ENCODE peak calls at places on chromosomes 12 and 14, in six cellular contexts. One of them, this sample, is unnamed. For H3K4me1, the result is how much of the 10 kb centered on the place peaks cover.

GRCh38 chr14:48936881-48937280 is 649.3 kb downstream of the RPS29 start:
- DNase-seq in neural progenitor cell: no peak
- DNase-seq in MM.1S: no peak
- DNase-seq in HCT116: no peak
- DNase-seq in PC-3: no peak
- DNase-seq in GM23338: no peak
- DNase-seq in this sample: no peak

GRCh38 chr14:96938946-96939345 is 141.8 kb downstream of the VRK1 start:
- DNase-seq in neural progenitor cell: peak
- DNase-seq in HCT116: no peak
- DNase-seq in MM.1S: no peak
- DNase-seq in PC-3: no peak
- DNase-seq in GM23338: peak
- DNase-seq in this sample: no peak

GRCh38 chr12:128867466-128867865 is 14.2 kb downstream of the GLT1D1 start:
- DNase-seq in HCT116: no peak
- DNase-seq in MM.1S: no peak
- DNase-seq in GM23338: no peak
- DNase-seq in neural progenitor cell: no peak
- DNase-seq in PC-3: no peak
- DNase-seq in this sample: no peak

GRCh38 chr14:26841920-26842741 is 244.3 kb upstream of the NOVA1 start:
- DNase-seq in neural progenitor cell: no peak
- DNase-seq in HCT116: no peak
- DNase-seq in PC-3: peak
- DNase-seq in MM.1S: no peak
- DNase-seq in GM23338: no peak
- DNase-seq in this sample: peak

GRCh38 chr14:53478174-53478573 is 325.1 kb upstream of the DDHD1 start:
- DNase-seq in MM.1S: no peak
- DNase-seq in PC-3: no peak
- DNase-seq in GM23338: no peak
- DNase-seq in neural progenitor cell: no peak
- DNase-seq in HCT116: no peak
- DNase-seq in this sample: no peak

GRCh38 chr12:104183443-104183842 is 32.1 kb upstream of the TXNRD1 start:
- DNase-seq in PC-3: no peak
- DNase-seq in GM23338: no peak
- DNase-seq in neural progenitor cell: no peak
- DNase-seq in HCT116: no peak
- DNase-seq in MM.1S: no peak
- DNase-seq in this sample: no peak

GRCh38 chr12:59973515-59973914 is 377.7 kb downstream of the SLC16A7 start:
- DNase-seq in PC-3: peak
- DNase-seq in HCT116: peak
- DNase-seq in GM23338: no peak
- DNase-seq in neural progenitor cell: no peak
- DNase-seq in MM.1S: no peak
- DNase-seq in this sample: no peak

GRCh38 chr12:116074686-116075085 is 202.8 kb downstream of the MED13L start:
- DNase-seq in neural progenitor cell: no peak
- DNase-seq in MM.1S: no peak
- DNase-seq in GM23338: no peak
- DNase-seq in HCT116: no peak
- DNase-seq in PC-3: no peak
- DNase-seq in this sample: no peak

GRCh38 chr14:85421166-85421877 is 108.6 kb upstream of the FLRT2 start:
- DNase-seq in GM23338: no peak
- DNase-seq in HCT116: no peak
- DNase-seq in PC-3: peak
- DNase-seq in neural progenitor cell: no peak
- DNase-seq in MM.1S: no peak
- DNase-seq in this sample: peak

GRCh38 chr12:115709410-115710065 is 568.0 kb downstream of the MED13L start:
- DNase-seq in HCT116: no peak
- DNase-seq in GM23338: no peak
- DNase-seq in MM.1S: no peak
- DNase-seq in PC-3: no peak
- DNase-seq in neural progenitor cell: no peak
- DNase-seq in this sample: no peak

GRCh38 chr12:87274594-87275245 is 754.5 kb downstream of the C12orf50 start:
- DNase-seq in neural progenitor cell: peak
- DNase-seq in MM.1S: peak
- DNase-seq in PC-3: peak
- DNase-seq in HCT116: peak
- DNase-seq in GM23338: peak
- DNase-seq in this sample: peak

GRCh38 chr12:71645268-71645667 is 18.4 kb downstream of the ZFC3H1 start:
- DNase-seq in neural progenitor cell: no peak
- DNase-seq in PC-3: no peak
- DNase-seq in MM.1S: no peak
- DNase-seq in GM23338: no peak
- DNase-seq in HCT116: no peak
- DNase-seq in this sample: no peak

GRCh38 chr12:118512669-118513068 is 136.3 kb downstream of the SUDS3 start:
- DNase-seq in PC-3: no peak
- DNase-seq in GM23338: no peak
- DNase-seq in HCT116: no peak
- DNase-seq in MM.1S: no peak
- DNase-seq in neural progenitor cell: no peak
- DNase-seq in this sample: no peak

GRCh38 chr12:54082402-54082892 is 28.8 kb downstream of the HOXC4 start:
- DNase-seq in PC-3: no peak
- DNase-seq in neural progenitor cell: peak
- DNase-seq in MM.1S: peak
- DNase-seq in HCT116: no peak
- DNase-seq in GM23338: peak
- DNase-seq in this sample: peak

GRCh38 chr14:36281309-36281708 is 39.1 kb downstream of the MBIP start:
- DNase-seq in PC-3: no peak
- DNase-seq in neural progenitor cell: no peak
- DNase-seq in GM23338: peak
- DNase-seq in HCT116: no peak
- DNase-seq in MM.1S: no peak
- DNase-seq in this sample: no peak

DNA sequence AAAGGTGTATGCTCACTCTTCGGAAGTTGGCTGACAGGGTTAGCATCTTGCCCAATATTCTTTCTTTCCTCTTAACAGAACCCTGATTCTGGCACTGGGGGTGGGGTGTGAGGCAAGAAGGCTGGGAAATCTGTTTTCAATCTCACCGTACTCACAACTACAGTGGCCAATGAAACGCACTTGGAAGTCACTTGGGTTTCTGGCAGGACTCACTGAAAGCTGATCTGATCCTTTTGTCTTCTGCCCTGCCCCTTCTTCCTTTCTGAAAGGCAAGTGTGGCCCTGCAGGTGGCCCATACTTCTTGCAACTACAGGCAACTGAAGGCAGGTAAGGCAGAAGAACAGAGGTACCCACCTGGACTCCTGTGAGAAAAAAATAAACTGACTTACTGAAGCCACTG is 106.9 kb downstream of the STXBP6 start:
- DNase-seq in HCT116: no peak
- DNase-seq in GM23338: peak
- DNase-seq in neural progenitor cell: peak
- DNase-seq in MM.1S: peak
- DNase-seq in PC-3: no peak
- DNase-seq in this sample: no peak
- TF ChIP-seq EZH2phosphoT487 in HCT116: no peak
- TF ChIP-seq EZH2phosphoT487 in GM23338: no peak
- TF ChIP-seq EZH2phosphoT487 in neural progenitor cell: no peak
- TF ChIP-seq EZH2phosphoT487 in MM.1S: no peak
- TF ChIP-seq EZH2phosphoT487 in PC-3: no peak
- TF ChIP-seq EZH2phosphoT487 in this sample: no peak

DNA sequence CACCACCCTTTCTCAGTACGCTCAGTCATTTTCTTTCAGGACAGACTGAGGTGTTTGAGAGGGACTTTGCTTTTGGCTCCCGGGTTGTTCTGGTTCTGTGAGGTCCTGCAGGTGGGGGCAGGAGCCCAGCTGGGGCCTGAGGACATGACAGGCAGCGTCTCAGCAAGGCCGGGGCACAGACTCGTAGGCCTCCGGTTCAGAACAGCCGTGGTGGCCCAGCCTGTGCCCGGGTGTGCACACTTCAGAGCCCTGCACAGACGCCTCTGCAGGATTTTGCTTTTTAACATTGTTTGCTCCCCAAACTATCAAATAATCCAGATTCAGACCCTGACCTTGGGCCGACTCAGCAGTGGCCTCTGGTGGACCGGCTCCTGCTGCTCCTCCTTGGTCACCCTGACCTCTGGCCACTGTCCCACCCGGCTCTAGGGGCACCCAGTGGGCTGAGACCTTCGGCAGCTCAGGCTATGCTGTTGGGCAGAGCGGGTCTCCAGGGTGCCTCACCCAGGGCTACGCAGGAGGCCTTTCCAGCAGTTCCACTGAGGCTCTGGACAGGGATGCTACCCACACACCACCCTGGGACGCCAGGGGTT is 65.2 kb downstream of the ADGRD1 start:
- DNase-seq in HCT116: no peak
- DNase-seq in PC-3: no peak
- DNase-seq in MM.1S: no peak
- DNase-seq in neural progenitor cell: no peak
- DNase-seq in GM23338: no peak
- DNase-seq in this sample: no peak
- TF ChIP-seq EZH2 in HCT116: no peak
- TF ChIP-seq EZH2 in PC-3: no peak
- TF ChIP-seq EZH2 in MM.1S: no peak
- TF ChIP-seq EZH2 in neural progenitor cell: no peak
- TF ChIP-seq EZH2 in GM23338: no peak
- TF ChIP-seq EZH2 in this sample: no peak

DNA sequence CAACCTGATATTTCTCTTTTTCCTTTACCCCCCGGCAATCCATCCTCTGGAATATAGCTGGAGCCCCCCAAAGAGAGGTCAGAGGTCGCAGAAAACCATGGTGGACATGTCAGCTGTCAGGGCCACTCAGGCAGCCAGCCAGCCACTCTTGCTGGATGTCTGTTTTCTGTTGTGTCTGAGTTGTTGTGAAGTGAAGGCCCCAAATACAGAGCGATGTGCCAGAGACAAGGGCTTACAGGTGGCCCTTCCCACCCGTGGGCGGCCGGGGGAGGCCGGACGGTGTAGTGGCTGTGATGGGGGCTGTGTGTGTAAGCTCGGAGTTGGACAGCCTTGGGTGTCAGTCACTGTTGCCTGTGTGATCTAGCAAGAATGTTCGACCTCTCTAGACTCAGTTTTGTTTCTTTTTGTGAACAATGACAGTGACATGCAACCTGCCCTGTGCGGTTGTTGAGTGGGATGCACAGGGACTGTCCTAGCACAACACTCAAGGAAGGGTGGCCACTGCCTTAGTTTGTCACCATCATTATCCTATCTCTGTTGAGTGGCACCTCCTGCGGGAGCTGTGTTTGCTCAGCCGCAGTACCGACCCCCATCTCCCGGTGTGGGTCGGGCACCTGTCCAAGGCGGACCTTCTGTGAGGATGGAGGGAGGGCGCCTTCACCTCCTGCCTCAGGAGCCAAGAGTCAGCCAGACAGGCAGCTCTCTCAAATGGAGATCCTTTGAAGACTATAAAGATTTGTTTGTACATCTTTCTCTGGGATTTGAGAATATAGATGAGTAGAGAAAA is 141.9 kb downstream of the TSPAN9 start:
- DNase-seq in neural progenitor cell: no peak
- DNase-seq in GM23338: no peak
- DNase-seq in HCT116: no peak
- DNase-seq in PC-3: no peak
- DNase-seq in MM.1S: no peak
- DNase-seq in this sample: no peak
- H3K4me1 ChIP-seq in neural progenitor cell: under half
- H3K4me1 ChIP-seq in GM23338: under half
- H3K4me1 ChIP-seq in HCT116: under half
- H3K4me1 ChIP-seq in PC-3: under half
- H3K4me1 ChIP-seq in MM.1S: under half
- H3K4me1 ChIP-seq in this sample: under half

DNA sequence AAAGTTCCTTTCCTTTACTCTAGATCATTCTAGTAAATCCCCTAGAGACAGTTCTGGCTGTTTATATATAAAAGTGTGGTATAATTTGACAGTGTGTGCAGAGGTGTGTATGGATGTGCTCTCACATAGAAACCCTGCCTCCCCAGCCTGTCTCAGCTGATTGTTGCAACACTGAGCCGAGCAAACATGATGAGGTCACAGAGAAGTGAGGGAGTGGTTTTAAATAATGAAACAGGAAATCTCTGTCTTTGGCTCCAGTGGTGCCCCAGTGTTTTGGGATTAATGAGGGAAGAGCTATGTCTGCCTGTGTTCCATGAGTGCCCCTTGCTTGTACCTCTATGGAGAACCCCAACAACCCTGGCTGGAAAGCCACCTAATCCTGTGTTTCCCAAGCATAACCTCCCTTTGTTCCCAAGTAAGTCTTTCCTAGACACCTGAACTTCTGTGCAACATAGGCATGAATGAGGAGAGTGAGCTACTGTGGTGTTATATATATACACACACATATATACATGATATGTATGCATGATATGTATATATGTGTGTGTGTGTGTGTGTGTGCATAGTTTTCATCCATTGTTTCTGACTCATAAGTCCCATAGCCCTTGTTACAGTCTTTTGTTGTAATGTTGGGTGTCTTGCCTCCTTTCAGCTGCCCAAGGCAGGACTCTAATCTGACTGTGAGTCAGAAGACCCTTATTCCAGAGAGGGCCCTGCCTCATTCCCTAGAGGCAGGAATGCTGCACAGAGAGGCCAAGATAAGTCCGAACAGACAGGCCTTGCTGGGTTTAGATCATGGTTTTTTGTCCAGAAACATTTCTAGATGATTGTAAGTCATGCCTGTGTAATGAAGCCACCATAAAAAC is 18.0 kb downstream of the TRAF3 start:
- DNase-seq in neural progenitor cell: peak
- DNase-seq in HCT116: no peak
- DNase-seq in GM23338: no peak
- DNase-seq in MM.1S: no peak
- DNase-seq in PC-3: peak
- DNase-seq in this sample: peak
- TF ChIP-seq EZH2phosphoT487 in neural progenitor cell: no peak
- TF ChIP-seq EZH2phosphoT487 in HCT116: no peak
- TF ChIP-seq EZH2phosphoT487 in GM23338: no peak
- TF ChIP-seq EZH2phosphoT487 in MM.1S: no peak
- TF ChIP-seq EZH2phosphoT487 in PC-3: no peak
- TF ChIP-seq EZH2phosphoT487 in this sample: no peak

GRCh38 chr12:67046062-67046461 is 223.1 kb upstream of the CAND1 start:
- DNase-seq in neural progenitor cell: no peak
- DNase-seq in PC-3: no peak
- DNase-seq in MM.1S: no peak
- DNase-seq in GM23338: peak
- DNase-seq in HCT116: no peak
- DNase-seq in this sample: no peak
- TF ChIP-seq EZH2 in neural progenitor cell: no peak
- TF ChIP-seq EZH2 in PC-3: no peak
- TF ChIP-seq EZH2 in MM.1S: no peak
- TF ChIP-seq EZH2 in GM23338: no peak
- TF ChIP-seq EZH2 in HCT116: no peak
- TF ChIP-seq EZH2 in this sample: no peak

GRCh38 chr12:9754984-9755383 is 5.7 kb downstream of the CD69 start:
- DNase-seq in MM.1S: no peak
- DNase-seq in GM23338: no peak
- DNase-seq in PC-3: no peak
- DNase-seq in neural progenitor cell: no peak
- DNase-seq in HCT116: no peak
- DNase-seq in this sample: no peak
- H3K4me1 ChIP-seq in MM.1S: under half
- H3K4me1 ChIP-seq in GM23338: under half
- H3K4me1 ChIP-seq in PC-3: under half
- H3K4me1 ChIP-seq in neural progenitor cell: under half
- H3K4me1 ChIP-seq in HCT116: under half
- H3K4me1 ChIP-seq in this sample: under half

GRCh38 chr14:68630081-68630571 is 162.7 kb downstream of the ZFP36L1 start:
- DNase-seq in HCT116: no peak
- DNase-seq in PC-3: no peak
- DNase-seq in neural progenitor cell: no peak
- DNase-seq in GM23338: no peak
- DNase-seq in MM.1S: no peak
- DNase-seq in this sample: no peak
- TF ChIP-seq EZH2phosphoT487 in HCT116: no peak
- TF ChIP-seq EZH2phosphoT487 in PC-3: no peak
- TF ChIP-seq EZH2phosphoT487 in neural progenitor cell: no peak
- TF ChIP-seq EZH2phosphoT487 in GM23338: no peak
- TF ChIP-seq EZH2phosphoT487 in MM.1S: no peak
- TF ChIP-seq EZH2phosphoT487 in this sample: no peak

This sample was measured in hepatocyte.